ENCODE peak calls at places on chromosomes 3 and 15, in five cellular contexts. One of them, this sample, is unnamed.

GRCh38 chr15:50247819-50248650 is 17.5 kb downstream of the HDC start:
- DNase-seq in stimulated activated CD4-positive, alpha-beta T cell treated with anti-CD3 and anti-CD28 coated beads, Interleukin-12 subunit alpha, Interleukin-12 subunit beta, amount 100 ng/mL, for 48 hours: peak; percentile 28
- DNase-seq in nephron progenitor cell: no peak
- DNase-seq in stimulated activated naive CD8-positive, alpha-beta T cell treated with anti-CD3 and anti-CD28 coated beads, Interleukin-15, Interleukin-2, amounts not matched to agents 100 U/mL and 50 U/mL, for 24 hours: peak; percentile 60
- DNase-seq in activated CD4-positive, CD25-positive, alpha-beta regulatory T cell treated with anti-CD3 and anti-CD28 coated beads, Interleukin-2, amount 50 U/mL, for 72 hours: peak; percentile 47
- DNase-seq in this sample: peak; percentile 23

GRCh38 chr3:140251678-140252077 is 316.7 kb downstream of the CLSTN2 start:
- DNase-seq in stimulated activated CD4-positive, alpha-beta T cell treated with anti-CD3 and anti-CD28 coated beads, Interleukin-12 subunit alpha, Interleukin-12 subunit beta, amount 100 ng/mL, for 48 hours: no peak
- DNase-seq in nephron progenitor cell: no peak
- DNase-seq in stimulated activated naive CD8-positive, alpha-beta T cell treated with anti-CD3 and anti-CD28 coated beads, Interleukin-15, Interleukin-2, amounts not matched to agents 100 U/mL and 50 U/mL, for 24 hours: no peak
- DNase-seq in activated CD4-positive, CD25-positive, alpha-beta regulatory T cell treated with anti-CD3 and anti-CD28 coated beads, Interleukin-2, amount 50 U/mL, for 72 hours: no peak
- DNase-seq in this sample: no peak

GRCh38 chr3:82355228-82355627 is 593.8 kb upstream of the GBE1 start:
- DNase-seq in stimulated activated CD4-positive, alpha-beta T cell treated with anti-CD3 and anti-CD28 coated beads, Interleukin-12 subunit alpha, Interleukin-12 subunit beta, amount 100 ng/mL, for 48 hours: no peak
- DNase-seq in stimulated activated naive CD8-positive, alpha-beta T cell treated with anti-CD3 and anti-CD28 coated beads, Interleukin-15, Interleukin-2, amounts not matched to agents 100 U/mL and 50 U/mL, for 24 hours: no peak
- DNase-seq in nephron progenitor cell: no peak
- DNase-seq in activated CD4-positive, CD25-positive, alpha-beta regulatory T cell treated with anti-CD3 and anti-CD28 coated beads, Interleukin-2, amount 50 U/mL, for 72 hours: no peak
- DNase-seq in this sample: no peak

GRCh38 chr15:76149291-76149910 is 89.6 kb downstream of the TMEM266 start:
- DNase-seq in nephron progenitor cell: no peak
- DNase-seq in stimulated activated naive CD8-positive, alpha-beta T cell treated with anti-CD3 and anti-CD28 coated beads, Interleukin-15, Interleukin-2, amounts not matched to agents 100 U/mL and 50 U/mL, for 24 hours: no peak
- DNase-seq in activated CD4-positive, CD25-positive, alpha-beta regulatory T cell treated with anti-CD3 and anti-CD28 coated beads, Interleukin-2, amount 50 U/mL, for 72 hours: no peak
- DNase-seq in stimulated activated CD4-positive, alpha-beta T cell treated with anti-CD3 and anti-CD28 coated beads, Interleukin-12 subunit alpha, Interleukin-12 subunit beta, amount 100 ng/mL, for 48 hours: no peak
- DNase-seq in this sample: peak; percentile 24

GRCh38 chr3:181567446-181568075 is 144.2 kb upstream of the SOX2 start:
- DNase-seq in stimulated activated naive CD8-positive, alpha-beta T cell treated with anti-CD3 and anti-CD28 coated beads, Interleukin-15, Interleukin-2, amounts not matched to agents 100 U/mL and 50 U/mL, for 24 hours: no peak
- DNase-seq in nephron progenitor cell: no peak
- DNase-seq in activated CD4-positive, CD25-positive, alpha-beta regulatory T cell treated with anti-CD3 and anti-CD28 coated beads, Interleukin-2, amount 50 U/mL, for 72 hours: no peak
- DNase-seq in stimulated activated CD4-positive, alpha-beta T cell treated with anti-CD3 and anti-CD28 coated beads, Interleukin-12 subunit alpha, Interleukin-12 subunit beta, amount 100 ng/mL, for 48 hours: no peak
- DNase-seq in this sample: peak; percentile 2

GRCh38 chr3:125374501-125374995 is 577 bp downstream of the ZNF148 start:
- DNase-seq in nephron progenitor cell: peak; percentile 54
- DNase-seq in stimulated activated CD4-positive, alpha-beta T cell treated with anti-CD3 and anti-CD28 coated beads, Interleukin-12 subunit alpha, Interleukin-12 subunit beta, amount 100 ng/mL, for 48 hours: peak; percentile 13
- DNase-seq in activated CD4-positive, CD25-positive, alpha-beta regulatory T cell treated with anti-CD3 and anti-CD28 coated beads, Interleukin-2, amount 50 U/mL, for 72 hours: peak; percentile 56
- DNase-seq in stimulated activated naive CD8-positive, alpha-beta T cell treated with anti-CD3 and anti-CD28 coated beads, Interleukin-15, Interleukin-2, amounts not matched to agents 100 U/mL and 50 U/mL, for 24 hours: peak; percentile 41
- DNase-seq in this sample: peak; percentile 61

GRCh38 chr3:56940331-56940730 is 120.1 kb upstream of the SPATA12 start:
- DNase-seq in nephron progenitor cell: no peak
- DNase-seq in activated CD4-positive, CD25-positive, alpha-beta regulatory T cell treated with anti-CD3 and anti-CD28 coated beads, Interleukin-2, amount 50 U/mL, for 72 hours: no peak
- DNase-seq in stimulated activated naive CD8-positive, alpha-beta T cell treated with anti-CD3 and anti-CD28 coated beads, Interleukin-15, Interleukin-2, amounts not matched to agents 100 U/mL and 50 U/mL, for 24 hours: no peak
- DNase-seq in stimulated activated CD4-positive, alpha-beta T cell treated with anti-CD3 and anti-CD28 coated beads, Interleukin-12 subunit alpha, Interleukin-12 subunit beta, amount 100 ng/mL, for 48 hours: no peak
- DNase-seq in this sample: no peak

GRCh38 chr3:194640829-194641228 is 7.6 kb upstream of the TMEM44 start:
- DNase-seq in stimulated activated CD4-positive, alpha-beta T cell treated with anti-CD3 and anti-CD28 coated beads, Interleukin-12 subunit alpha, Interleukin-12 subunit beta, amount 100 ng/mL, for 48 hours: no peak
- DNase-seq in nephron progenitor cell: peak; percentile 37
- DNase-seq in stimulated activated naive CD8-positive, alpha-beta T cell treated with anti-CD3 and anti-CD28 coated beads, Interleukin-15, Interleukin-2, amounts not matched to agents 100 U/mL and 50 U/mL, for 24 hours: peak; percentile 35
- DNase-seq in activated CD4-positive, CD25-positive, alpha-beta regulatory T cell treated with anti-CD3 and anti-CD28 coated beads, Interleukin-2, amount 50 U/mL, for 72 hours: no peak
- DNase-seq in this sample: peak; percentile 71

GRCh38 chr3:112814256-112814655 is 32.4 kb downstream of the CD200R1L start:
- DNase-seq in stimulated activated CD4-positive, alpha-beta T cell treated with anti-CD3 and anti-CD28 coated beads, Interleukin-12 subunit alpha, Interleukin-12 subunit beta, amount 100 ng/mL, for 48 hours: no peak
- DNase-seq in stimulated activated naive CD8-positive, alpha-beta T cell treated with anti-CD3 and anti-CD28 coated beads, Interleukin-15, Interleukin-2, amounts not matched to agents 100 U/mL and 50 U/mL, for 24 hours: no peak
- DNase-seq in nephron progenitor cell: no peak
- DNase-seq in activated CD4-positive, CD25-positive, alpha-beta regulatory T cell treated with anti-CD3 and anti-CD28 coated beads, Interleukin-2, amount 50 U/mL, for 72 hours: no peak
- DNase-seq in this sample: peak; percentile 74

GRCh38 chr3:122356402-122356801 is 26.6 kb downstream of the MIX23 start:
- DNase-seq in stimulated activated CD4-positive, alpha-beta T cell treated with anti-CD3 and anti-CD28 coated beads, Interleukin-12 subunit alpha, Interleukin-12 subunit beta, amount 100 ng/mL, for 48 hours: peak; percentile 5
- DNase-seq in nephron progenitor cell: peak; percentile 16
- DNase-seq in activated CD4-positive, CD25-positive, alpha-beta regulatory T cell treated with anti-CD3 and anti-CD28 coated beads, Interleukin-2, amount 50 U/mL, for 72 hours: no peak
- DNase-seq in stimulated activated naive CD8-positive, alpha-beta T cell treated with anti-CD3 and anti-CD28 coated beads, Interleukin-15, Interleukin-2, amounts not matched to agents 100 U/mL and 50 U/mL, for 24 hours: peak; percentile 25
- DNase-seq in this sample: peak; percentile 58

GRCh38 chr3:33318709-33319380 is 41.6 kb downstream of the FBXL2 start:
- DNase-seq in stimulated activated naive CD8-positive, alpha-beta T cell treated with anti-CD3 and anti-CD28 coated beads, Interleukin-15, Interleukin-2, amounts not matched to agents 100 U/mL and 50 U/mL, for 24 hours: no peak
- DNase-seq in stimulated activated CD4-positive, alpha-beta T cell treated with anti-CD3 and anti-CD28 coated beads, Interleukin-12 subunit alpha, Interleukin-12 subunit beta, amount 100 ng/mL, for 48 hours: no peak
- DNase-seq in nephron progenitor cell: no peak
- DNase-seq in activated CD4-positive, CD25-positive, alpha-beta regulatory T cell treated with anti-CD3 and anti-CD28 coated beads, Interleukin-2, amount 50 U/mL, for 72 hours: no peak
- DNase-seq in this sample: peak; percentile 35

GRCh38 chr3:166570136-166570535 is 732.9 kb upstream of the BCHE start:
- DNase-seq in stimulated activated CD4-positive, alpha-beta T cell treated with anti-CD3 and anti-CD28 coated beads, Interleukin-12 subunit alpha, Interleukin-12 subunit beta, amount 100 ng/mL, for 48 hours: no peak
- DNase-seq in stimulated activated naive CD8-positive, alpha-beta T cell treated with anti-CD3 and anti-CD28 coated beads, Interleukin-15, Interleukin-2, amounts not matched to agents 100 U/mL and 50 U/mL, for 24 hours: no peak
- DNase-seq in activated CD4-positive, CD25-positive, alpha-beta regulatory T cell treated with anti-CD3 and anti-CD28 coated beads, Interleukin-2, amount 50 U/mL, for 72 hours: no peak
- DNase-seq in nephron progenitor cell: no peak
- DNase-seq in this sample: no peak

GRCh38 chr15:99163271-99164062 is 58.6 kb downstream of the SYNM start:
- DNase-seq in activated CD4-positive, CD25-positive, alpha-beta regulatory T cell treated with anti-CD3 and anti-CD28 coated beads, Interleukin-2, amount 50 U/mL, for 72 hours: no peak
- DNase-seq in stimulated activated CD4-positive, alpha-beta T cell treated with anti-CD3 and anti-CD28 coated beads, Interleukin-12 subunit alpha, Interleukin-12 subunit beta, amount 100 ng/mL, for 48 hours: no peak
- DNase-seq in stimulated activated naive CD8-positive, alpha-beta T cell treated with anti-CD3 and anti-CD28 coated beads, Interleukin-15, Interleukin-2, amounts not matched to agents 100 U/mL and 50 U/mL, for 24 hours: no peak
- DNase-seq in nephron progenitor cell: no peak
- DNase-seq in this sample: no peak

GRCh38 chr3:127788436-127788835 is 33.9 kb downstream of the MGLL start:
- DNase-seq in nephron progenitor cell: no peak
- DNase-seq in activated CD4-positive, CD25-positive, alpha-beta regulatory T cell treated with anti-CD3 and anti-CD28 coated beads, Interleukin-2, amount 50 U/mL, for 72 hours: no peak
- DNase-seq in stimulated activated CD4-positive, alpha-beta T cell treated with anti-CD3 and anti-CD28 coated beads, Interleukin-12 subunit alpha, Interleukin-12 subunit beta, amount 100 ng/mL, for 48 hours: no peak
- DNase-seq in stimulated activated naive CD8-positive, alpha-beta T cell treated with anti-CD3 and anti-CD28 coated beads, Interleukin-15, Interleukin-2, amounts not matched to agents 100 U/mL and 50 U/mL, for 24 hours: no peak
- DNase-seq in this sample: no peak

GRCh38 chr3:55688154-55688553 is 201.0 kb upstream of the WNT5A start:
- DNase-seq in stimulated activated CD4-positive, alpha-beta T cell treated with anti-CD3 and anti-CD28 coated beads, Interleukin-12 subunit alpha, Interleukin-12 subunit beta, amount 100 ng/mL, for 48 hours: no peak
- DNase-seq in nephron progenitor cell: no peak
- DNase-seq in activated CD4-positive, CD25-positive, alpha-beta regulatory T cell treated with anti-CD3 and anti-CD28 coated beads, Interleukin-2, amount 50 U/mL, for 72 hours: no peak
- DNase-seq in stimulated activated naive CD8-positive, alpha-beta T cell treated with anti-CD3 and anti-CD28 coated beads, Interleukin-15, Interleukin-2, amounts not matched to agents 100 U/mL and 50 U/mL, for 24 hours: no peak
- DNase-seq in this sample: no peak

GRCh38 chr15:68993276-68993675 is 21.2 kb upstream of the NOX5 start:
- DNase-seq in stimulated activated CD4-positive, alpha-beta T cell treated with anti-CD3 and anti-CD28 coated beads, Interleukin-12 subunit alpha, Interleukin-12 subunit beta, amount 100 ng/mL, for 48 hours: no peak
- DNase-seq in nephron progenitor cell: no peak
- DNase-seq in activated CD4-positive, CD25-positive, alpha-beta regulatory T cell treated with anti-CD3 and anti-CD28 coated beads, Interleukin-2, amount 50 U/mL, for 72 hours: no peak
- DNase-seq in stimulated activated naive CD8-positive, alpha-beta T cell treated with anti-CD3 and anti-CD28 coated beads, Interleukin-15, Interleukin-2, amounts not matched to agents 100 U/mL and 50 U/mL, for 24 hours: no peak
- DNase-seq in this sample: no peak

GRCh38 chr3:108914774-108915641 is 38.7 kb downstream of the GUCA1C start:
- DNase-seq in stimulated activated naive CD8-positive, alpha-beta T cell treated with anti-CD3 and anti-CD28 coated beads, Interleukin-15, Interleukin-2, amounts not matched to agents 100 U/mL and 50 U/mL, for 24 hours: peak; percentile 53
- DNase-seq in nephron progenitor cell: peak; percentile 61
- DNase-seq in activated CD4-positive, CD25-positive, alpha-beta regulatory T cell treated with anti-CD3 and anti-CD28 coated beads, Interleukin-2, amount 50 U/mL, for 72 hours: peak; percentile 45
- DNase-seq in stimulated activated CD4-positive, alpha-beta T cell treated with anti-CD3 and anti-CD28 coated beads, Interleukin-12 subunit alpha, Interleukin-12 subunit beta, amount 100 ng/mL, for 48 hours: peak; percentile 52
- DNase-seq in this sample: peak; percentile 78